ENCODE peak calls at places on chromosomes 3 and 15, in four cellular contexts. P is H9, I is LNCaP clone FGC, G is hepatocyte. Y is an unnamed sample.

GRCh38 chr3:142961539-142961938 is 1.9 kb downstream of the PAQR9 start:
- DNase-seq in G (no peak), P (no peak), I (no peak), Y (peak)

GRCh38 chr15:44593042-44593736 is 56.2 kb downstream of the EIF3J start:
- DNase-seq in I (no peak), G (no peak), P (no peak), Y (no peak)

GRCh38 chr3:141379250-141379872 is 11.1 kb downstream of the ZBTB38 start:
- DNase-seq in P (no peak), G (no peak), I (no peak), Y (no peak)

GRCh38 chr15:65980824-65981456 is 111.6 kb downstream of the RAB11A start:
- DNase-seq in P (peak), I (peak), G (peak), Y (peak)

GRCh38 chr3:96483781-96484180 is 330.6 kb upstream of the EPHA6 start:
- DNase-seq in P (no peak), G (no peak), I (peak), Y (no peak)

GRCh38 chr3:171055336-171056178 is 29.0 kb upstream of the SLC2A2 start:
- DNase-seq in I (no peak), G (peak), P (no peak), Y (peak)

GRCh38 chr3:30609930-30610701 is 3.7 kb downstream of the TGFBR2 start:
- DNase-seq in I (no peak), G (no peak), P (no peak), Y (no peak)

GRCh38 chr15:87764461-87765236 is 491.9 kb downstream of the NTRK3 start:
- DNase-seq in I (no peak), G (no peak), P (no peak), Y (no peak)

GRCh38 chr3:120850326-120851295 is 57.4 kb upstream of the STXBP5L start:
- DNase-seq in G (no peak), I (no peak), P (no peak), Y (no peak)

GRCh38 chr15:65355173-65355982 is 22.4 kb downstream of the IGDCC3 start:
- DNase-seq in I (no peak), G (peak), P (peak), Y (peak)

GRCh38 chr3:54033761-54034160 is 88.6 kb upstream of the CACNA2D3 start:
- DNase-seq in I (no peak), P (no peak), G (no peak), Y (no peak)

GRCh38 chr15:89088605-89089315 is 504 bp downstream of the ABHD2 start:
- DNase-seq in I (no peak), P (no peak), G (peak), Y (no peak)

GRCh38 chr3:195247863-195248189 is 23.1 kb downstream of the XXYLT1 start:
- DNase-seq in G (no peak), P (no peak), I (no peak), Y (no peak)

GRCh38 chr3:191020730-191021405 is 158.4 kb upstream of the GMNC start:
- DNase-seq in G (no peak), I (no peak), P (no peak), Y (no peak)

GRCh38 chr3:142680710-142681109 is 43.1 kb upstream of the TRPC1 start:
- DNase-seq in G (no peak), P (no peak), I (no peak), Y (no peak)

GRCh38 chr3:69012836-69013255 is 638 bp downstream of the EOGT start:
- DNase-seq in G (peak), I (no peak), P (peak), Y (peak)

GRCh38 chr3:32452009-32452408 is 50.6 kb downstream of the CMTM6 start:
- DNase-seq in G (no peak), P (no peak), I (no peak), Y (no peak)

GRCh38 chr3:181635141-181635540 is 76.6 kb upstream of the SOX2 start:
- DNase-seq in G (no peak), P (no peak), I (no peak), Y (no peak)

GRCh38 chr3:181637056-181637798 is 74.5 kb upstream of the SOX2 start:
- DNase-seq in I (no peak), G (no peak), P (no peak), Y (no peak)

GRCh38 chr3:181631901-181632300 is 79.8 kb upstream of the SOX2 start:
- DNase-seq in G (no peak), P (no peak), I (no peak), Y (no peak)

GRCh38 chr3:181630873-181631272 is 80.9 kb upstream of the SOX2 start:
- DNase-seq in I (no peak), P (no peak), G (no peak), Y (no peak)

DNA sequence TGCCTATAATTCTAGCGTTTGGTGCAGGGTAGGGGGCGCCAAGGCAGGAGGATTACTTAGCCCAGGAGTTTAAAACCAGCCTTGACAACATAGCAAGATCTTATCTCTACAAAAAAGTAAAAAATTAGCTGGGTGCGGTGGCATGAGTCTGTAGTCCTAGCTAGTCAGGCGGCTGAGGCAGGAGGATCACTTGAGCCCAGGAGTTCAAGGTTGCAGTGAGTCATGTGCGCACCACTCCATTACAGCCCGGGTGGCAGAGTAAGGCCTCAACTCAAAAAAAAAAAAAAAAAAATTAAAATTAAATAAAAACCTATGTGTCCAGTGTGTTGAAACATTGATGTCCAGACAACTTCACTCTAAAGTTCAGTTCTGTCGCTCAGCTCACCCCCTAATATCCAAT is 78.2 kb upstream of the SOX2 start:
- DNase-seq in P (no peak), I (no peak), G (no peak), Y (peak)
- TF ChIP-seq CTCF in P (peak), I (no peak), G (no peak), Y (no peak)

DNA sequence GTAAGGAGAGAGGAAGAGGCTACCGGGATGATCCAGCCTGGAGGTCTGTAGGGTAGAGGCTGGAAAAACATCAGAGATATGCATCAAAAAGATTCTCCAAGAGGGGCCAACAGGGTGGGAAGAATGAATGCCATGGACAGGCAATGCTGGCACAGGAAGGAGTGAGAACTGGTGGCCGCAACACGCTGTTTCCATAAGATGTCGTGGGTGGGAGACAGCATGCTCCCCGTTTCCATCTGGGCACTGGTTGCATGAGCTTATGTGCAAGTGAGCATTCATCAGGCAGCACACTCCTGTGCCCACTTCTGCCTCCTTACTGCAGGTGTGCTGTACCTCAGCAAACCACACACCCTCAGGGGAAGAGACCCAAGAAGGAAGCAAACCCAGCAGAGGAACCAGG is 59.4 kb downstream of the GABRB3 start:
- DNase-seq in P (no peak), I (no peak), G (no peak), Y (no peak)
- TF ChIP-seq CTCF in P (no peak), I (no peak), G (no peak), Y (no peak)

DNA sequence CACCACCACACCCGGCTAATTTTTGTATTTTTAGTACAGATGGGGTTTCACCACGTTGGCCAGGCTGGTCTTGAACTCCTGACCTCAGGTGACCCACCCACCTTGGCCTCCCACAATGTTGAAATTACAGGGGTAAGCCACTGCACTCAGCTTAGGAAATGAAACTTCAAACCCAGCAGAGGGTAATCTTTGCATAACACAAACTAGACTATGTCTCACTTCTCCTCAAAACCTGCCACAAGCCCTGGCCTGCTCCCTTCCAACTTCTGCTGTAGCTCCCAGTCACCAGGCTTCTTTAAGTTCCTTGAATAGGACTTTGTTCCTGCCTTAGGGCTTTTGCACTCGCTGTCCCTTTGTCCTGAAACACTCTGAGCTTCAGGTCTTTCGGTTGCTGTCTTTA is 39.2 kb upstream of the SEMA4B start:
- DNase-seq in I (no peak), P (no peak), G (no peak), Y (no peak)
- TF ChIP-seq CTCF in I (no peak), P (no peak), G (no peak), Y (no peak)

GRCh38 chr3:52077376-52077775 is 21.0 kb upstream of the DUSP7 start:
- DNase-seq in I (no peak), G (peak), P (no peak), Y (no peak)
- TF ChIP-seq CTCF in I (no peak), G (peak), P (no peak), Y (no peak)

Y was measured in HepG2.